ENCODE peak calls at places on chromosomes 6 and 20, in four cellular contexts. H, V, N and Z are unnamed samples.

GRCh38 chr6:93416575-93417420 is 2.6 kb downstream of the EPHA7 start:
- DNase-seq in H (no peak), V (no peak), N (no peak), Z (peak)

GRCh38 chr20:52124821-52125220 is 66.8 kb downstream of the ZFP64 start:
- DNase-seq in N (no peak), H (no peak), V (no peak), Z (no peak)

GRCh38 chr6:151381722-151382121 is 9.6 kb downstream of the ZBTB2 start:
- DNase-seq in H (no peak), V (no peak), N (no peak), Z (no peak)

GRCh38 chr6:9103876-9104521 is 668.7 kb upstream of the SLC35B3 start:
- DNase-seq in V (no peak), N (no peak), H (no peak), Z (no peak)

GRCh38 chr20:11544029-11544678 is 373.5 kb upstream of the BTBD3 start:
- DNase-seq in H (peak), V (peak), N (no peak), Z (no peak)

GRCh38 chr20:7770578-7770977 is 169.7 kb downstream of the HAO1 start:
- DNase-seq in V (no peak), N (no peak), H (peak), Z (no peak)

GRCh38 chr20:24257171-24257570 is 212.3 kb upstream of the SYNDIG1 start:
- DNase-seq in H (no peak), N (no peak), V (no peak), Z (no peak)

GRCh38 chr6:106509420-106510089 is 119.7 kb downstream of the RTN4IP1 start:
- DNase-seq in N (no peak), V (peak), H (no peak), Z (no peak)

GRCh38 chr6:92479821-92480220 is 939.5 kb downstream of the EPHA7 start:
- DNase-seq in H (no peak), V (no peak), N (no peak), Z (no peak)

GRCh38 chr6:147708170-147708569 is 199.7 kb downstream of the SAMD5 start:
- DNase-seq in V (no peak), N (no peak), H (no peak), Z (no peak)

GRCh38 chr20:64069614-64070243 is 6.7 kb downstream of the TCEA2 start:
- DNase-seq in V (peak), N (peak), H (no peak), Z (peak)

GRCh38 chr6:2225422-2226392 is 19.7 kb downstream of the GMDS start:
- DNase-seq in H (no peak), N (no peak), V (peak), Z (no peak)

GRCh38 chr6:111552241-111552744 is 53.4 kb downstream of the TRAF3IP2 start:
- DNase-seq in N (no peak), H (no peak), V (no peak), Z (no peak)

GRCh38 chr6:129774697-129775447 is 64.9 kb upstream of the ARHGAP18 start:
- DNase-seq in H (no peak), N (peak), V (peak), Z (peak)

GRCh38 chr6:16944601-16945000 is 157.2 kb upstream of the STMND1 start:
- DNase-seq in N (no peak), V (no peak), H (no peak), Z (no peak)

GRCh38 chr6:72363844-72364740 is 257.8 kb upstream of the KCNQ5 start:
- DNase-seq in V (no peak), N (no peak), H (no peak), Z (no peak)

GRCh38 chr6:33904050-33904827 is 100.4 kb upstream of the MLN start:
- DNase-seq in H (peak), N (peak), V (no peak), Z (no peak)

GRCh38 chr6:72650081-72650745 is 28.3 kb downstream of the KCNQ5 start:
- DNase-seq in N (no peak), V (no peak), H (no peak), Z (no peak)

GRCh38 chr6:2086328-2087008 is 158.9 kb downstream of the GMDS start:
- DNase-seq in H (no peak), N (no peak), V (no peak), Z (no peak)

GRCh38 chr20:17701826-17702225 is 2.1 kb downstream of the BANF2 start:
- DNase-seq in N (no peak), H (no peak), V (no peak), Z (no peak)

GRCh38 chr20:51945881-51946280 is 143.6 kb upstream of the SALL4 start:
- DNase-seq in N (no peak), V (no peak), H (no peak), Z (no peak)

GRCh38 chr20:9294081-9294480 is 220.3 kb upstream of the LAMP5 start:
- DNase-seq in H (no peak), V (no peak), N (no peak), Z (no peak)

GRCh38 chr6:34513628-34514027 is 42.5 kb downstream of the SPDEF start:
- DNase-seq in V (no peak), N (peak), H (no peak), Z (no peak)

GRCh38 chr20:46638367-46639274 is 12.6 kb downstream of the SLC13A3 start:
- DNase-seq in V (peak), N (no peak), H (no peak), Z (no peak)

GRCh38 chr6:63764318-63764916 is 128.8 kb downstream of the PHF3 start:
- DNase-seq in H (peak), V (peak), N (no peak), Z (no peak)

GRCh38 chr6:42010185-42010872 is 40.0 kb upstream of the TAF8 start:
- DNase-seq in V (no peak), N (peak), H (no peak), Z (no peak)

GRCh38 chr6:125421853-125422252 is 120.1 kb upstream of the HDDC2 start:
- DNase-seq in H (no peak), N (peak), V (no peak), Z (peak)

GRCh38 chr20:10508060-10508459 is 73.0 kb downstream of the SLX4IP start:
- DNase-seq in V (no peak), H (no peak), N (no peak), Z (no peak)
- TF ChIP-seq CHD2 in V (no peak), H (no peak), N (no peak), Z (no peak)

GRCh38 chr6:36130672-36131516 is 581 bp downstream of the MAPK13 start:
- DNase-seq in H (no peak), V (peak), N (no peak), Z (peak)
- TF ChIP-seq EZH2 in H (no peak), V (no peak), N (no peak), Z (no peak)

DNA sequence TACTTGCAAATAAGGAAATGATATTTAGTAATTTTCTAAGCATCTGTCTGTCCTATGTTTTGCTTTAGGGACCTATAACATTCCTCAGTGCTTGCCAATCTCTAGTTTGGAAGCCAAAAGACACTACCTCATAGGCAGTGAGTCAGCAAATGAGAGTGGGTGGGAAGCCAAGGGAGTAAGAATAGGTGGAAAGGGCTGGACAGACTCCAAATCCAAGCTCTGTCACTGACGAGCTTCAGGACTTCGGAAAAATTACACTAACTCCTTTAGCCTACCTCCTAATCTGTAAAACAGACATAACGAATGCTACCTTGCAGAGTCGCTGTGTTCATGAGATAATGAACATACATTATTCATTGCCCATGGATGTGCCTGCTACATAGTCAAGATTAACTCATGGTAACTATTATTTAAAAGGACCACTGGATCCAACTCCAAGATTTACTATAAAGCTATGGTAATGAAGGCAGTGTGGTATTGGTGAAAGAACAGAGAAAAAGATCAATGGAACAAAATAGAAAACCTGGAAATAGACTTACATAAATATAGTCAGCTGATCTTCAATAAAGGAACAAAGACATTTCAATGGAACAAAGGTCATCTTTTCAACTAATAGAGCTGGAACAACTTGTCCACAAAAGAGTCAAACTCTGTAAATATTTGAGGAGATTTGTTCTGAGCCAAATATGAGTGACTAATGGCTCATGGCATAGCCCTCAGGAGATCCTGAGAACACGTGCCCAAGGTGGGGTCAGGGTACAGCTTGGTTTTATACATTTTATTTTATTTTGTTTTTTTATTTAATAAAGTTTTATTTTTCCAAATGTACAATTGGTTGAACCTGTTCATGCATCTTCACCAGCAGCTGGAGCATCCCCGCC is 64.1 kb downstream of the FAM50B start:
- DNase-seq in V (peak), N (peak), H (no peak), Z (no peak)
- TF ChIP-seq JUND in V (peak), N (peak), H (no peak), Z (no peak)

GRCh38 chr20:62740286-62741141 is 31.9 kb downstream of the NTSR1 start:
- DNase-seq in V (peak), N (peak), H (peak), Z (no peak)
- TF ChIP-seq CHD2 in V (no peak), N (no peak), H (no peak), Z (no peak)

DNA sequence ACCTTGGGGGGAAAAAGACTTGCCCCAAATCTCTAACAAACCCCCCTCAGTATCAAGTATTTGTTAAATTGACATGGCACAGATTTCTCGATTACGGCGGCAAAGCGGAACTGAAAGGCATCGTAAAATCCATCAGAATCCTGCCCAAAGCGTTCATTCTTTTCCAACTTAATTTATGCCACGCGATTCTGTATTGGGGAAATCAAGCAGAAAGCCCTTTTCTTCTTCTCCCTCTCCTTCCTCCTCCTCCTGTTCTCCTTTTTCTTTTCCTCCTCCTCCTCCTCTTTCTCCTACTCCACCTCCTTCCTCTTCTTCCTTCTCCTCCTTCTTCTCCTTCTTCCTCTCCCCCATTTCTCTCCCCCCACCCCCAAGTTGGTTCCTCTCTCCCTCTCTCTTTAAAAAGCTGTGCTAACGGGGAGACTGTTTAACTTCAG is 2.5 kb upstream of the DLL1 start:
- DNase-seq in V (no peak), N (no peak), H (no peak), Z (no peak)
- TF ChIP-seq EZH2 in V (no peak), N (no peak), H (no peak), Z (peak)